ENCODE peak calls at places on chromosomes 7 and 10, in six cellular contexts. One of them, this sample, is unnamed.

GRCh38 chr10:60042262-60042661 is 135.9 kb upstream of the CCDC6 start:
- DNase-seq in AG04450: no peak
- DNase-seq in cardiac muscle cell: no peak
- DNase-seq in fibroblast of lung: no peak
- DNase-seq in GM12865: no peak
- DNase-seq in A549: no peak
- DNase-seq in this sample: no peak

GRCh38 chr10:69087600-69088470 is at the start of gene SRGN:
- DNase-seq in AG04450: peak
- DNase-seq in GM12865: peak
- DNase-seq in A549: peak
- DNase-seq in fibroblast of lung: peak
- DNase-seq in cardiac muscle cell: no peak
- DNase-seq in this sample: peak

GRCh38 chr10:126500866-126501265 is 112.6 kb upstream of the ADAM12 start:
- DNase-seq in A549: no peak
- DNase-seq in AG04450: peak
- DNase-seq in GM12865: no peak
- DNase-seq in cardiac muscle cell: no peak
- DNase-seq in fibroblast of lung: peak
- DNase-seq in this sample: no peak

GRCh38 chr7:129926618-129927017 is 26.1 kb downstream of the UBE2H start:
- DNase-seq in GM12865: no peak
- DNase-seq in cardiac muscle cell: no peak
- DNase-seq in fibroblast of lung: no peak
- DNase-seq in A549: no peak
- DNase-seq in AG04450: no peak
- DNase-seq in this sample: no peak

GRCh38 chr7:3230908-3231307 is 70.1 kb upstream of the SDK1 start:
- DNase-seq in cardiac muscle cell: no peak
- DNase-seq in fibroblast of lung: no peak
- DNase-seq in A549: no peak
- DNase-seq in AG04450: no peak
- DNase-seq in GM12865: no peak
- DNase-seq in this sample: no peak

GRCh38 chr10:126387041-126387908 is 1.0 kb downstream of the ADAM12 start:
- DNase-seq in A549: peak
- DNase-seq in AG04450: no peak
- DNase-seq in GM12865: no peak
- DNase-seq in fibroblast of lung: peak
- DNase-seq in cardiac muscle cell: peak
- DNase-seq in this sample: peak

GRCh38 chr7:8594115-8594514 is 160.7 kb downstream of the NXPH1 start:
- DNase-seq in GM12865: peak
- DNase-seq in fibroblast of lung: no peak
- DNase-seq in A549: no peak
- DNase-seq in cardiac muscle cell: no peak
- DNase-seq in AG04450: no peak
- DNase-seq in this sample: no peak

GRCh38 chr10:20029523-20029922 is 213.3 kb downstream of the PLXDC2 start:
- DNase-seq in GM12865: no peak
- DNase-seq in cardiac muscle cell: no peak
- DNase-seq in A549: no peak
- DNase-seq in AG04450: no peak
- DNase-seq in fibroblast of lung: no peak
- DNase-seq in this sample: no peak

GRCh38 chr10:37488792-37489657 is 363.6 kb downstream of the ANKRD30A start:
- DNase-seq in A549: peak
- DNase-seq in cardiac muscle cell: no peak
- DNase-seq in GM12865: peak
- DNase-seq in fibroblast of lung: no peak
- DNase-seq in AG04450: no peak
- DNase-seq in this sample: no peak

GRCh38 chr10:3220853-3221252 is 48.3 kb upstream of the PITRM1 start:
- DNase-seq in cardiac muscle cell: no peak
- DNase-seq in GM12865: no peak
- DNase-seq in A549: no peak
- DNase-seq in fibroblast of lung: no peak
- DNase-seq in AG04450: no peak
- DNase-seq in this sample: no peak

GRCh38 chr7:35355911-35356310 is 102.0 kb upstream of the TBX20 start:
- DNase-seq in cardiac muscle cell: no peak
- DNase-seq in AG04450: no peak
- DNase-seq in fibroblast of lung: no peak
- DNase-seq in A549: no peak
- DNase-seq in GM12865: no peak
- DNase-seq in this sample: no peak

GRCh38 chr7:40810274-40810673 is 675.5 kb downstream of the SUGCT start:
- DNase-seq in GM12865: no peak
- DNase-seq in fibroblast of lung: no peak
- DNase-seq in cardiac muscle cell: no peak
- DNase-seq in A549: no peak
- DNase-seq in AG04450: no peak
- DNase-seq in this sample: no peak

GRCh38 chr10:27746364-27747095 is 911 bp upstream of the MKX start:
- DNase-seq in AG04450: no peak
- DNase-seq in cardiac muscle cell: no peak
- DNase-seq in A549: peak
- DNase-seq in fibroblast of lung: no peak
- DNase-seq in GM12865: no peak
- DNase-seq in this sample: no peak

GRCh38 chr7:130149575-130150139 is 55.5 kb downstream of the TMEM209 start:
- DNase-seq in GM12865: peak
- DNase-seq in fibroblast of lung: no peak
- DNase-seq in A549: no peak
- DNase-seq in AG04450: no peak
- DNase-seq in cardiac muscle cell: no peak
- DNase-seq in this sample: peak

GRCh38 chr7:32881074-32881982 is 10.2 kb downstream of the KBTBD2 start:
- DNase-seq in AG04450: no peak
- DNase-seq in GM12865: no peak
- DNase-seq in A549: peak
- DNase-seq in cardiac muscle cell: no peak
- DNase-seq in fibroblast of lung: no peak
- DNase-seq in this sample: no peak

GRCh38 chr7:129385116-129385515 is 49.1 kb upstream of the STRIP2 start:
- DNase-seq in A549: no peak
- DNase-seq in GM12865: no peak
- DNase-seq in AG04450: no peak
- DNase-seq in cardiac muscle cell: no peak
- DNase-seq in fibroblast of lung: no peak
- DNase-seq in this sample: no peak

GRCh38 chr10:28503114-28503513 is 29.8 kb upstream of the WAC start:
- DNase-seq in A549: no peak
- DNase-seq in fibroblast of lung: no peak
- DNase-seq in AG04450: no peak
- DNase-seq in GM12865: no peak
- DNase-seq in cardiac muscle cell: no peak
- DNase-seq in this sample: no peak

GRCh38 chr7:16564909-16565426 is 38.3 kb downstream of the LRRC72 start:
- DNase-seq in A549: peak
- DNase-seq in AG04450: peak
- DNase-seq in GM12865: peak
- DNase-seq in cardiac muscle cell: peak
- DNase-seq in fibroblast of lung: peak
- DNase-seq in this sample: peak

GRCh38 chr7:116348356-116348755 is 138.0 kb downstream of the TES start:
- DNase-seq in GM12865: no peak
- DNase-seq in cardiac muscle cell: no peak
- DNase-seq in AG04450: no peak
- DNase-seq in A549: no peak
- DNase-seq in fibroblast of lung: no peak
- DNase-seq in this sample: no peak

GRCh38 chr7:73834626-73835191 is 3.9 kb downstream of the CLDN4 start:
- DNase-seq in GM12865: no peak
- DNase-seq in fibroblast of lung: no peak
- DNase-seq in AG04450: no peak
- DNase-seq in cardiac muscle cell: no peak
- DNase-seq in A549: no peak
- DNase-seq in this sample: no peak

GRCh38 chr10:129365767-129366400 is 101.2 kb upstream of the MGMT start:
- DNase-seq in GM12865: peak
- DNase-seq in A549: peak
- DNase-seq in fibroblast of lung: no peak
- DNase-seq in AG04450: no peak
- DNase-seq in cardiac muscle cell: no peak
- DNase-seq in this sample: no peak

GRCh38 chr10:96570512-96570911 is 16.3 kb downstream of the TM9SF3 start:
- DNase-seq in cardiac muscle cell: no peak
- DNase-seq in GM12865: no peak
- DNase-seq in fibroblast of lung: no peak
- DNase-seq in AG04450: no peak
- DNase-seq in A549: no peak
- DNase-seq in this sample: no peak

GRCh38 chr7:31076641-31077310 is 24.7 kb downstream of the ADCYAP1R1 start:
- DNase-seq in AG04450: no peak
- DNase-seq in GM12865: no peak
- DNase-seq in fibroblast of lung: no peak
- DNase-seq in cardiac muscle cell: no peak
- DNase-seq in A549: no peak
- DNase-seq in this sample: no peak

DNA sequence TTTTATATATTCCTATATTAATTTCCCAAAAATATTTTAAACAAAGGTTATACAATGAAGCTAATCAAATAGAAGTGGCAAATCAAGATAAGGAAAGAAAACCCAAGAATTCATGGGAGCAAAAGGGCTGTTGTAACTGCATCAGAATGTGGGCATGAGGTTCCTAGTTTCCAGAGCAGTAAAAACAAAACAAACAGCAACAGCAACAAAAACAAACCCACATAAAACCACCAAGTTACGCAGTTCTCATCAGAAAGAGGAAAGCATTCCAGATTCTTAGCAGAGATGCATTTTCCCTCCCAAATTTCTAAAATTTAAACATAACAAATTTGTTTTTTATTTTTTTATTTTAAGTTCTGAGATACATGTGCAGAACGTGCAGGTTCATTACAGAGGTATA is 34.8 kb upstream of the MSMB start:
- DNase-seq in fibroblast of lung: no peak
- DNase-seq in cardiac muscle cell: no peak
- DNase-seq in AG04450: no peak
- DNase-seq in A549: no peak
- DNase-seq in GM12865: no peak
- DNase-seq in this sample: no peak
- TF ChIP-seq CTCF in fibroblast of lung: no peak
- TF ChIP-seq CTCF in cardiac muscle cell: no peak
- TF ChIP-seq CTCF in AG04450: no peak
- TF ChIP-seq CTCF in A549: no peak
- TF ChIP-seq CTCF in GM12865: no peak
- TF ChIP-seq CTCF in this sample: no peak

GRCh38 chr10:61635946-61636345 is 26.8 kb upstream of the CABCOCO1 start:
- DNase-seq in GM12865: no peak
- DNase-seq in AG04450: no peak
- DNase-seq in A549: peak
- DNase-seq in cardiac muscle cell: no peak
- DNase-seq in fibroblast of lung: peak
- DNase-seq in this sample: no peak
- TF ChIP-seq CTCF in GM12865: no peak
- TF ChIP-seq CTCF in AG04450: no peak
- TF ChIP-seq CTCF in A549: no peak
- TF ChIP-seq CTCF in cardiac muscle cell: no peak
- TF ChIP-seq CTCF in fibroblast of lung: no peak
- TF ChIP-seq CTCF in this sample: no peak

DNA sequence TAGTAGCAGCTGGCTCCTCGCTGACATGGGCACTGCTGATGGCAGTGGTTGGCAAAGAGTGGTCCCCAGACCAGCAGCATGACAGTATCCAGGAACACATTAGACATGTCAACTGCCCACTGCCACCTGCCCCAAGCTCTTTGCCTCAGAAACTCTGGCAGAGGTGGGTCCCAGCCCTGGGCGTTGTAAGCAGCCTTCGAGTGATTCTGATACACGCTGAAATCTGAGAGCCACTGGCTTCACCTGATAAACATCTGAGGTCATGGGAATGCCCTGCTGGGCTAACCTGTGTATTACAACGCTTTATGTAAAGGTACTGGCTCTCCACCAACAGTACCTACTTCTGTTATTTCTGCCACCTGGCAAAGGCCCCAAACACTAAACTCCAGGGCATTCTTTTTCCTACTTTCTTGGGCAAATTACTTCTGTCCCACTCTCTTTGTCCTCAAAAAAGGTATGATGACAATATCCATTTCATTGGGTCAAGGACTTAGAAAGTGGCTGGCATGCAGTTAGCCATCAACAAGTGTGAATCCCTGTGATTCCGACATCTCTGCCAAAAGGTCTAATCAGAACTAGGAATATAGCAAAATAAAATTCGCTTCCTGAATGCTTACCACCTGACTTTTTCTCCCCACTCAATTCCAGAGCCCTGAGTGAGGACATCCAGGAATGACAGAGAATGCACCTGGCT is 9.2 kb downstream of the SGMS1 start:
- DNase-seq in AG04450: no peak
- DNase-seq in GM12865: peak
- DNase-seq in A549: peak
- DNase-seq in cardiac muscle cell: peak
- DNase-seq in fibroblast of lung: no peak
- DNase-seq in this sample: no peak
- TF ChIP-seq CTCF in AG04450: peak
- TF ChIP-seq CTCF in GM12865: peak
- TF ChIP-seq CTCF in A549: no peak
- TF ChIP-seq CTCF in cardiac muscle cell: no peak
- TF ChIP-seq CTCF in fibroblast of lung: no peak
- TF ChIP-seq CTCF in this sample: peak

GRCh38 chr10:48779546-48780152 is 95.0 kb downstream of the WDFY4 start:
- DNase-seq in fibroblast of lung: no peak
- DNase-seq in GM12865: no peak
- DNase-seq in cardiac muscle cell: no peak
- DNase-seq in A549: no peak
- DNase-seq in AG04450: no peak
- DNase-seq in this sample: no peak

GRCh38 chr10:48779077-48779476 is 94.4 kb downstream of the WDFY4 start:
- DNase-seq in fibroblast of lung: no peak
- DNase-seq in cardiac muscle cell: no peak
- DNase-seq in GM12865: no peak
- DNase-seq in A549: no peak
- DNase-seq in AG04450: no peak
- DNase-seq in this sample: no peak

GRCh38 chr10:48782321-48782720 is 97.6 kb downstream of the WDFY4 start:
- DNase-seq in AG04450: no peak
- DNase-seq in A549: no peak
- DNase-seq in fibroblast of lung: no peak
- DNase-seq in GM12865: no peak
- DNase-seq in cardiac muscle cell: no peak
- DNase-seq in this sample: no peak

GRCh38 chr10:48778193-48778857 is 93.7 kb downstream of the WDFY4 start:
- DNase-seq in AG04450: no peak
- DNase-seq in cardiac muscle cell: no peak
- DNase-seq in A549: no peak
- DNase-seq in GM12865: no peak
- DNase-seq in fibroblast of lung: no peak
- DNase-seq in this sample: no peak

DNA sequence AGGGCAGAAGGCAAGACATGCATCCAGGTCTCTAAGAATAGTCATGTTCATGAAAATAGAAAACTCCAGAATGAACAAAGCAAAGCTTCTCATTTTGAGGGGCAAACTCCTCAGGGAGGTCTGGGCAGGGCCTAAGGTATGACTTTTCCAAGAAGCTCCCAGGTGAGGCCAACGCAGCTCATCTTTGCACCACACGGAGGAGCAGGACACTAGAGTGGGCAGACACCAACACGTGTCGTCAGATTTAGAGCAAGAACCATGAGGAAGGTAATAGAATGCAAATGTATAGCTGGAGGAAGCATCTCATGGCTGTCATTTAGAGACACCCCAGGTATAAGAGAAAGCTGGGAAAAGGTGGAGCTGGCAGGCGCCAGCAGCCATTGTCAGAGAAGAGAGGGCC is 95.7 kb downstream of the WDFY4 start:
- DNase-seq in GM12865: no peak
- DNase-seq in AG04450: no peak
- DNase-seq in fibroblast of lung: no peak
- DNase-seq in A549: no peak
- DNase-seq in cardiac muscle cell: no peak
- DNase-seq in this sample: no peak
- TF ChIP-seq CTCF in GM12865: no peak
- TF ChIP-seq CTCF in AG04450: no peak
- TF ChIP-seq CTCF in fibroblast of lung: no peak
- TF ChIP-seq CTCF in A549: no peak
- TF ChIP-seq CTCF in cardiac muscle cell: no peak
- TF ChIP-seq CTCF in this sample: no peak